ENCODE peak calls at places on chromosomes 5 and 9, in eight cellular contexts. One of them, this sample, is unnamed.

GRCh38 chr9:6428940-6429889 is 16.2 kb downstream of the UHRF2 start:
- DNase-seq in fibroblast of mammary gland: peak
- DNase-seq in NB4: peak
- DNase-seq in GM10248: peak
- DNase-seq in activated CD4-positive, alpha-beta T cell treated with anti-CD3 and anti-CD28 coated beads, Interleukin-2, amount 50 U/mL, for 1 hour: no peak
- DNase-seq in stimulated activated CD8-positive, alpha-beta memory T cell treated with anti-CD3 and anti-CD28 coated beads, Interleukin-7, amount 100 ng/mL, for 4 hours: no peak
- DNase-seq in hypothalamus: no peak
- DNase-seq in NCI-H1417: no peak
- DNase-seq in this sample: no peak

GRCh38 chr5:178690208-178690607 is 40.3 kb downstream of the ZNF354A start:
- DNase-seq in stimulated activated CD8-positive, alpha-beta memory T cell treated with anti-CD3 and anti-CD28 coated beads, Interleukin-7, amount 100 ng/mL, for 4 hours: no peak
- DNase-seq in NCI-H1417: no peak
- DNase-seq in hypothalamus: no peak
- DNase-seq in NB4: no peak
- DNase-seq in GM10248: no peak
- DNase-seq in fibroblast of mammary gland: no peak
- DNase-seq in activated CD4-positive, alpha-beta T cell treated with anti-CD3 and anti-CD28 coated beads, Interleukin-2, amount 50 U/mL, for 1 hour: no peak
- DNase-seq in this sample: no peak

GRCh38 chr9:136157477-136158265 is 39.0 kb upstream of the TMEM250 start:
- DNase-seq in fibroblast of mammary gland: no peak
- DNase-seq in activated CD4-positive, alpha-beta T cell treated with anti-CD3 and anti-CD28 coated beads, Interleukin-2, amount 50 U/mL, for 1 hour: no peak
- DNase-seq in stimulated activated CD8-positive, alpha-beta memory T cell treated with anti-CD3 and anti-CD28 coated beads, Interleukin-7, amount 100 ng/mL, for 4 hours: no peak
- DNase-seq in NCI-H1417: no peak
- DNase-seq in NB4: no peak
- DNase-seq in GM10248: no peak
- DNase-seq in hypothalamus: no peak
- DNase-seq in this sample: no peak

GRCh38 chr5:145996135-145996534 is 59.8 kb downstream of the SH3RF2 start:
- DNase-seq in activated CD4-positive, alpha-beta T cell treated with anti-CD3 and anti-CD28 coated beads, Interleukin-2, amount 50 U/mL, for 1 hour: no peak
- DNase-seq in fibroblast of mammary gland: no peak
- DNase-seq in NB4: peak
- DNase-seq in hypothalamus: no peak
- DNase-seq in NCI-H1417: no peak
- DNase-seq in GM10248: no peak
- DNase-seq in stimulated activated CD8-positive, alpha-beta memory T cell treated with anti-CD3 and anti-CD28 coated beads, Interleukin-7, amount 100 ng/mL, for 4 hours: no peak
- DNase-seq in this sample: no peak

GRCh38 chr9:8234286-8234819 is 434.8 kb upstream of the DMAC1 start:
- DNase-seq in activated CD4-positive, alpha-beta T cell treated with anti-CD3 and anti-CD28 coated beads, Interleukin-2, amount 50 U/mL, for 1 hour: no peak
- DNase-seq in NCI-H1417: no peak
- DNase-seq in hypothalamus: no peak
- DNase-seq in fibroblast of mammary gland: no peak
- DNase-seq in stimulated activated CD8-positive, alpha-beta memory T cell treated with anti-CD3 and anti-CD28 coated beads, Interleukin-7, amount 100 ng/mL, for 4 hours: no peak
- DNase-seq in NB4: no peak
- DNase-seq in GM10248: no peak
- DNase-seq in this sample: no peak

GRCh38 chr5:149073217-149073616 is 10.4 kb upstream of the SH3TC2 start:
- DNase-seq in NB4: no peak
- DNase-seq in GM10248: no peak
- DNase-seq in activated CD4-positive, alpha-beta T cell treated with anti-CD3 and anti-CD28 coated beads, Interleukin-2, amount 50 U/mL, for 1 hour: no peak
- DNase-seq in hypothalamus: no peak
- DNase-seq in fibroblast of mammary gland: peak
- DNase-seq in stimulated activated CD8-positive, alpha-beta memory T cell treated with anti-CD3 and anti-CD28 coated beads, Interleukin-7, amount 100 ng/mL, for 4 hours: no peak
- DNase-seq in NCI-H1417: no peak
- DNase-seq in this sample: no peak

GRCh38 chr5:147485046-147485445 is 24.8 kb downstream of the DPYSL3 start:
- DNase-seq in NB4: no peak
- DNase-seq in NCI-H1417: no peak
- DNase-seq in fibroblast of mammary gland: peak
- DNase-seq in stimulated activated CD8-positive, alpha-beta memory T cell treated with anti-CD3 and anti-CD28 coated beads, Interleukin-7, amount 100 ng/mL, for 4 hours: no peak
- DNase-seq in GM10248: no peak
- DNase-seq in hypothalamus: no peak
- DNase-seq in activated CD4-positive, alpha-beta T cell treated with anti-CD3 and anti-CD28 coated beads, Interleukin-2, amount 50 U/mL, for 1 hour: no peak
- DNase-seq in this sample: no peak

GRCh38 chr5:18067615-18068014 is 433.4 kb downstream of the TAF11L14 start:
- DNase-seq in NB4: no peak
- DNase-seq in NCI-H1417: no peak
- DNase-seq in stimulated activated CD8-positive, alpha-beta memory T cell treated with anti-CD3 and anti-CD28 coated beads, Interleukin-7, amount 100 ng/mL, for 4 hours: no peak
- DNase-seq in activated CD4-positive, alpha-beta T cell treated with anti-CD3 and anti-CD28 coated beads, Interleukin-2, amount 50 U/mL, for 1 hour: no peak
- DNase-seq in fibroblast of mammary gland: no peak
- DNase-seq in hypothalamus: no peak
- DNase-seq in GM10248: no peak
- DNase-seq in this sample: no peak

GRCh38 chr5:8714197-8714596 is 831.7 kb downstream of the SEMA5A start:
- DNase-seq in GM10248: no peak
- DNase-seq in fibroblast of mammary gland: peak
- DNase-seq in hypothalamus: no peak
- DNase-seq in stimulated activated CD8-positive, alpha-beta memory T cell treated with anti-CD3 and anti-CD28 coated beads, Interleukin-7, amount 100 ng/mL, for 4 hours: no peak
- DNase-seq in activated CD4-positive, alpha-beta T cell treated with anti-CD3 and anti-CD28 coated beads, Interleukin-2, amount 50 U/mL, for 1 hour: no peak
- DNase-seq in NCI-H1417: no peak
- DNase-seq in NB4: no peak
- DNase-seq in this sample: no peak

GRCh38 chr9:129401623-129402340 is 219.1 kb downstream of the C9orf50 start:
- DNase-seq in fibroblast of mammary gland: peak
- DNase-seq in NB4: no peak
- DNase-seq in stimulated activated CD8-positive, alpha-beta memory T cell treated with anti-CD3 and anti-CD28 coated beads, Interleukin-7, amount 100 ng/mL, for 4 hours: no peak
- DNase-seq in activated CD4-positive, alpha-beta T cell treated with anti-CD3 and anti-CD28 coated beads, Interleukin-2, amount 50 U/mL, for 1 hour: no peak
- DNase-seq in GM10248: no peak
- DNase-seq in hypothalamus: no peak
- DNase-seq in NCI-H1417: no peak
- DNase-seq in this sample: no peak

GRCh38 chr5:176660860-176661641 is 13.8 kb downstream of the TSPAN17 start:
- DNase-seq in stimulated activated CD8-positive, alpha-beta memory T cell treated with anti-CD3 and anti-CD28 coated beads, Interleukin-7, amount 100 ng/mL, for 4 hours: peak
- DNase-seq in activated CD4-positive, alpha-beta T cell treated with anti-CD3 and anti-CD28 coated beads, Interleukin-2, amount 50 U/mL, for 1 hour: peak
- DNase-seq in NCI-H1417: peak
- DNase-seq in NB4: peak
- DNase-seq in fibroblast of mammary gland: peak
- DNase-seq in GM10248: peak
- DNase-seq in hypothalamus: peak
- DNase-seq in this sample: no peak

GRCh38 chr5:147208134-147208533 is 26.7 kb upstream of the STK32A start:
- DNase-seq in stimulated activated CD8-positive, alpha-beta memory T cell treated with anti-CD3 and anti-CD28 coated beads, Interleukin-7, amount 100 ng/mL, for 4 hours: no peak
- DNase-seq in hypothalamus: peak
- DNase-seq in NCI-H1417: no peak
- DNase-seq in activated CD4-positive, alpha-beta T cell treated with anti-CD3 and anti-CD28 coated beads, Interleukin-2, amount 50 U/mL, for 1 hour: no peak
- DNase-seq in GM10248: no peak
- DNase-seq in fibroblast of mammary gland: peak
- DNase-seq in NB4: no peak
- DNase-seq in this sample: no peak

GRCh38 chr9:77651203-77651602 is 3.1 kb upstream of the GNA14 start:
- DNase-seq in NCI-H1417: no peak
- DNase-seq in hypothalamus: no peak
- DNase-seq in NB4: no peak
- DNase-seq in activated CD4-positive, alpha-beta T cell treated with anti-CD3 and anti-CD28 coated beads, Interleukin-2, amount 50 U/mL, for 1 hour: no peak
- DNase-seq in GM10248: no peak
- DNase-seq in fibroblast of mammary gland: no peak
- DNase-seq in stimulated activated CD8-positive, alpha-beta memory T cell treated with anti-CD3 and anti-CD28 coated beads, Interleukin-7, amount 100 ng/mL, for 4 hours: no peak
- DNase-seq in this sample: no peak

GRCh38 chr5:106415541-106415940 is 1255.2 kb downstream of the EFNA5 start:
- DNase-seq in hypothalamus: no peak
- DNase-seq in stimulated activated CD8-positive, alpha-beta memory T cell treated with anti-CD3 and anti-CD28 coated beads, Interleukin-7, amount 100 ng/mL, for 4 hours: no peak
- DNase-seq in activated CD4-positive, alpha-beta T cell treated with anti-CD3 and anti-CD28 coated beads, Interleukin-2, amount 50 U/mL, for 1 hour: no peak
- DNase-seq in NB4: no peak
- DNase-seq in NCI-H1417: no peak
- DNase-seq in fibroblast of mammary gland: peak
- DNase-seq in GM10248: no peak
- DNase-seq in this sample: no peak

GRCh38 chr9:135221951-135222631 is 134.6 kb downstream of the OLFM1 start:
- DNase-seq in GM10248: no peak
- DNase-seq in stimulated activated CD8-positive, alpha-beta memory T cell treated with anti-CD3 and anti-CD28 coated beads, Interleukin-7, amount 100 ng/mL, for 4 hours: no peak
- DNase-seq in fibroblast of mammary gland: no peak
- DNase-seq in activated CD4-positive, alpha-beta T cell treated with anti-CD3 and anti-CD28 coated beads, Interleukin-2, amount 50 U/mL, for 1 hour: no peak
- DNase-seq in NB4: peak
- DNase-seq in NCI-H1417: no peak
- DNase-seq in hypothalamus: no peak
- DNase-seq in this sample: no peak

GRCh38 chr5:4533457-4534105 is 606.5 kb upstream of the ADAMTS16 start:
- DNase-seq in NB4: peak
- DNase-seq in NCI-H1417: no peak
- DNase-seq in fibroblast of mammary gland: no peak
- DNase-seq in hypothalamus: no peak
- DNase-seq in activated CD4-positive, alpha-beta T cell treated with anti-CD3 and anti-CD28 coated beads, Interleukin-2, amount 50 U/mL, for 1 hour: no peak
- DNase-seq in stimulated activated CD8-positive, alpha-beta memory T cell treated with anti-CD3 and anti-CD28 coated beads, Interleukin-7, amount 100 ng/mL, for 4 hours: no peak
- DNase-seq in GM10248: no peak
- DNase-seq in this sample: no peak

GRCh38 chr5:139422307-139422893 is 16.9 kb downstream of the DNAJC18 start:
- DNase-seq in stimulated activated CD8-positive, alpha-beta memory T cell treated with anti-CD3 and anti-CD28 coated beads, Interleukin-7, amount 100 ng/mL, for 4 hours: no peak
- DNase-seq in NCI-H1417: peak
- DNase-seq in activated CD4-positive, alpha-beta T cell treated with anti-CD3 and anti-CD28 coated beads, Interleukin-2, amount 50 U/mL, for 1 hour: peak
- DNase-seq in GM10248: peak
- DNase-seq in NB4: peak
- DNase-seq in hypothalamus: no peak
- DNase-seq in fibroblast of mammary gland: peak
- DNase-seq in this sample: no peak

GRCh38 chr5:140631831-140632365 is 1.1 kb downstream of the CD14 start:
- DNase-seq in fibroblast of mammary gland: no peak
- DNase-seq in GM10248: peak
- DNase-seq in activated CD4-positive, alpha-beta T cell treated with anti-CD3 and anti-CD28 coated beads, Interleukin-2, amount 50 U/mL, for 1 hour: peak
- DNase-seq in hypothalamus: peak
- DNase-seq in stimulated activated CD8-positive, alpha-beta memory T cell treated with anti-CD3 and anti-CD28 coated beads, Interleukin-7, amount 100 ng/mL, for 4 hours: no peak
- DNase-seq in NCI-H1417: peak
- DNase-seq in NB4: no peak
- DNase-seq in this sample: no peak

GRCh38 chr5:158765407-158765806 is 334.3 kb downstream of the EBF1 start:
- DNase-seq in NCI-H1417: no peak
- DNase-seq in NB4: no peak
- DNase-seq in fibroblast of mammary gland: no peak
- DNase-seq in hypothalamus: no peak
- DNase-seq in activated CD4-positive, alpha-beta T cell treated with anti-CD3 and anti-CD28 coated beads, Interleukin-2, amount 50 U/mL, for 1 hour: no peak
- DNase-seq in stimulated activated CD8-positive, alpha-beta memory T cell treated with anti-CD3 and anti-CD28 coated beads, Interleukin-7, amount 100 ng/mL, for 4 hours: no peak
- DNase-seq in GM10248: no peak
- DNase-seq in this sample: no peak

GRCh38 chr5:154111214-154111613 is 72.4 kb downstream of the MFAP3 start:
- DNase-seq in activated CD4-positive, alpha-beta T cell treated with anti-CD3 and anti-CD28 coated beads, Interleukin-2, amount 50 U/mL, for 1 hour: no peak
- DNase-seq in hypothalamus: no peak
- DNase-seq in NB4: no peak
- DNase-seq in stimulated activated CD8-positive, alpha-beta memory T cell treated with anti-CD3 and anti-CD28 coated beads, Interleukin-7, amount 100 ng/mL, for 4 hours: no peak
- DNase-seq in GM10248: no peak
- DNase-seq in NCI-H1417: no peak
- DNase-seq in fibroblast of mammary gland: no peak
- DNase-seq in this sample: no peak

GRCh38 chr5:82446765-82447164 is 168.6 kb upstream of the RPS23 start:
- DNase-seq in NB4: no peak
- DNase-seq in NCI-H1417: no peak
- DNase-seq in hypothalamus: no peak
- DNase-seq in GM10248: no peak
- DNase-seq in stimulated activated CD8-positive, alpha-beta memory T cell treated with anti-CD3 and anti-CD28 coated beads, Interleukin-7, amount 100 ng/mL, for 4 hours: no peak
- DNase-seq in fibroblast of mammary gland: peak
- DNase-seq in activated CD4-positive, alpha-beta T cell treated with anti-CD3 and anti-CD28 coated beads, Interleukin-2, amount 50 U/mL, for 1 hour: no peak
- DNase-seq in this sample: no peak

GRCh38 chr5:95839658-95840057 is 17.1 kb upstream of the GLRX start:
- DNase-seq in fibroblast of mammary gland: no peak
- DNase-seq in stimulated activated CD8-positive, alpha-beta memory T cell treated with anti-CD3 and anti-CD28 coated beads, Interleukin-7, amount 100 ng/mL, for 4 hours: no peak
- DNase-seq in GM10248: no peak
- DNase-seq in hypothalamus: no peak
- DNase-seq in NCI-H1417: no peak
- DNase-seq in NB4: no peak
- DNase-seq in activated CD4-positive, alpha-beta T cell treated with anti-CD3 and anti-CD28 coated beads, Interleukin-2, amount 50 U/mL, for 1 hour: no peak
- DNase-seq in this sample: no peak

GRCh38 chr5:6497267-6497666 is 48.6 kb downstream of the UBE2QL1 start:
- DNase-seq in NB4: no peak
- DNase-seq in GM10248: no peak
- DNase-seq in activated CD4-positive, alpha-beta T cell treated with anti-CD3 and anti-CD28 coated beads, Interleukin-2, amount 50 U/mL, for 1 hour: no peak
- DNase-seq in fibroblast of mammary gland: no peak
- DNase-seq in hypothalamus: no peak
- DNase-seq in stimulated activated CD8-positive, alpha-beta memory T cell treated with anti-CD3 and anti-CD28 coated beads, Interleukin-7, amount 100 ng/mL, for 4 hours: no peak
- DNase-seq in NCI-H1417: no peak
- DNase-seq in this sample: no peak

GRCh38 chr5:98106116-98107088 is 667.1 kb upstream of the RGMB start:
- DNase-seq in activated CD4-positive, alpha-beta T cell treated with anti-CD3 and anti-CD28 coated beads, Interleukin-2, amount 50 U/mL, for 1 hour: no peak
- DNase-seq in NB4: no peak
- DNase-seq in NCI-H1417: no peak
- DNase-seq in stimulated activated CD8-positive, alpha-beta memory T cell treated with anti-CD3 and anti-CD28 coated beads, Interleukin-7, amount 100 ng/mL, for 4 hours: no peak
- DNase-seq in GM10248: no peak
- DNase-seq in hypothalamus: no peak
- DNase-seq in fibroblast of mammary gland: peak
- DNase-seq in this sample: no peak

GRCh38 chr5:38478166-38478565 is 78.3 kb downstream of the LIFR start:
- DNase-seq in stimulated activated CD8-positive, alpha-beta memory T cell treated with anti-CD3 and anti-CD28 coated beads, Interleukin-7, amount 100 ng/mL, for 4 hours: no peak
- DNase-seq in activated CD4-positive, alpha-beta T cell treated with anti-CD3 and anti-CD28 coated beads, Interleukin-2, amount 50 U/mL, for 1 hour: no peak
- DNase-seq in hypothalamus: no peak
- DNase-seq in GM10248: no peak
- DNase-seq in NCI-H1417: no peak
- DNase-seq in NB4: no peak
- DNase-seq in fibroblast of mammary gland: no peak
- DNase-seq in this sample: no peak

GRCh38 chr5:179558912-179559279 is 8.5 kb downstream of the RUFY1 start:
- DNase-seq in GM10248: no peak
- DNase-seq in fibroblast of mammary gland: peak
- DNase-seq in activated CD4-positive, alpha-beta T cell treated with anti-CD3 and anti-CD28 coated beads, Interleukin-2, amount 50 U/mL, for 1 hour: no peak
- DNase-seq in hypothalamus: peak
- DNase-seq in stimulated activated CD8-positive, alpha-beta memory T cell treated with anti-CD3 and anti-CD28 coated beads, Interleukin-7, amount 100 ng/mL, for 4 hours: no peak
- DNase-seq in NB4: no peak
- DNase-seq in NCI-H1417: peak
- DNase-seq in this sample: no peak

GRCh38 chr5:157540124-157540523 is 35.5 kb downstream of the ADAM19 start:
- DNase-seq in hypothalamus: no peak
- DNase-seq in activated CD4-positive, alpha-beta T cell treated with anti-CD3 and anti-CD28 coated beads, Interleukin-2, amount 50 U/mL, for 1 hour: no peak
- DNase-seq in fibroblast of mammary gland: no peak
- DNase-seq in stimulated activated CD8-positive, alpha-beta memory T cell treated with anti-CD3 and anti-CD28 coated beads, Interleukin-7, amount 100 ng/mL, for 4 hours: no peak
- DNase-seq in GM10248: no peak
- DNase-seq in NB4: no peak
- DNase-seq in NCI-H1417: no peak
- DNase-seq in this sample: no peak

This sample was measured in nucleus accumbens.